ENCODE peak calls at places on chromosomes 7 and 10, in eight cellular contexts. A is stimulated activated CD8-positive, alpha-beta memory T cell treated with anti-CD3 and anti-CD28 coated beads, Interleukin-7, amount 100 ng/mL, for 48 hours; G is foreskin fibroblast; S is NCI-H1105 treated with DMSO at 0.1 percent for 48 hours; Z is NCI-H748 treated with DMSO at 0.1 percent for 48 hours; Q is activated T-cell treated with anti-CD3 and anti-CD28 coated beads for 4 hours; O is astrocyte of the spinal cord; P is AG20443. H is an unnamed sample.

GRCh38 chr10:49324711-49325110 is 25.7 kb downstream of the C10orf71 start:
- DNase-seq in A (no peak), G (no peak), S (no peak), Z (no peak), Q (no peak), O (no peak), P (no peak), H (no peak)

GRCh38 chr7:149495785-149496641 is 1.6 kb downstream of the ZNF746 start:
- DNase-seq in A (no peak), G (peak), S (peak), Z (peak), Q (no peak), O (peak), P (peak), H (no peak)

GRCh38 chr7:84145892-84146291 is 48.7 kb downstream of the SEMA3A start:
- DNase-seq in A (no peak), G (no peak), S (no peak), Z (no peak), Q (no peak), O (no peak), P (no peak), H (peak)

GRCh38 chr10:33655165-33655815 is 320.8 kb upstream of the NRP1 start:
- DNase-seq in A (no peak), G (no peak), S (no peak), Z (no peak), Q (no peak), O (no peak), P (no peak), H (no peak)

GRCh38 chr7:2607913-2608899 is 23.6 kb upstream of the TTYH3 start:
- DNase-seq in A (no peak), G (no peak), S (no peak), Z (no peak), Q (no peak), O (no peak), P (no peak), H (no peak)

GRCh38 chr7:20514364-20514763 is 101.1 kb upstream of the ABCB5 start:
- DNase-seq in A (no peak), G (no peak), S (peak), Z (peak), Q (no peak), O (peak), P (peak), H (no peak)

GRCh38 chr10:58535311-58535710 is 22.6 kb downstream of the BICC1 start:
- DNase-seq in A (no peak), G (no peak), S (no peak), Z (no peak), Q (no peak), O (no peak), P (no peak), H (no peak)

GRCh38 chr10:68327889-68328786 is 3.7 kb upstream of the HNRNPH3 start:
- DNase-seq in A (no peak), G (peak), S (peak), Z (no peak), Q (no peak), O (peak), P (peak), H (no peak)

GRCh38 chr7:3134715-3135114 is 91.0 kb upstream of the CARD11 start:
- DNase-seq in A (no peak), G (no peak), S (no peak), Z (no peak), Q (no peak), O (no peak), P (no peak), H (no peak)

GRCh38 chr10:57333880-57334279 is 933.8 kb downstream of the IPMK start:
- DNase-seq in A (no peak), G (no peak), S (no peak), Z (no peak), Q (no peak), O (no peak), P (no peak), H (no peak)

H was measured in NCI-H526 treated with DMSO at 0.1 percent for 48 hours.